ENCODE peak calls at places on chromosomes 4 and X, in nine cellular contexts. One of them, this sample, is unnamed.

GRCh38 chr4:96183630-96184029 is 343.7 kb downstream of the PDHA2 start:
- DNase-seq in Panc1: no peak
- DNase-seq in H1: no peak
- DNase-seq in BE2C: no peak
- DNase-seq in WERI-Rb-1: no peak
- DNase-seq in heart right ventricle: no peak
- DNase-seq in left ventricle myocardium inferior: no peak
- DNase-seq in heart left ventricle: no peak
- DNase-seq in cardiac muscle cell: no peak
- DNase-seq in this sample: no peak

GRCh38 chr4:58551676-58552075 is 1441.5 kb upstream of the IGFBP7 start:
- DNase-seq in Panc1: no peak
- DNase-seq in H1: no peak
- DNase-seq in BE2C: no peak
- DNase-seq in WERI-Rb-1: no peak
- DNase-seq in heart right ventricle: no peak
- DNase-seq in left ventricle myocardium inferior: no peak
- DNase-seq in heart left ventricle: no peak
- DNase-seq in cardiac muscle cell: no peak
- DNase-seq in this sample: no peak

GRCh38 chrX:17591741-17592110 is 145.6 kb upstream of the SCML1 start:
- DNase-seq in Panc1: no peak
- DNase-seq in H1: no peak
- DNase-seq in BE2C: no peak
- DNase-seq in WERI-Rb-1: no peak
- DNase-seq in heart right ventricle: no peak
- DNase-seq in left ventricle myocardium inferior: no peak
- DNase-seq in heart left ventricle: no peak
- DNase-seq in cardiac muscle cell: no peak
- DNase-seq in this sample: peak; percentile 31

GRCh38 chr4:46781434-46782092 is 127.5 kb downstream of the COX7B2 start:
- DNase-seq in Panc1: no peak
- DNase-seq in H1: no peak
- DNase-seq in BE2C: no peak
- DNase-seq in WERI-Rb-1: no peak
- DNase-seq in heart right ventricle: no peak
- DNase-seq in left ventricle myocardium inferior: no peak
- DNase-seq in heart left ventricle: no peak
- DNase-seq in cardiac muscle cell: no peak
- DNase-seq in this sample: no peak

GRCh38 chrX:72245461-72246089 is 6.7 kb upstream of the ERCC6L start:
- DNase-seq in Panc1: no peak
- DNase-seq in H1: peak; percentile 80
- DNase-seq in BE2C: peak; percentile 66
- DNase-seq in WERI-Rb-1: peak; percentile 80
- DNase-seq in heart right ventricle: peak; percentile 4
- DNase-seq in left ventricle myocardium inferior: peak; percentile 24
- DNase-seq in heart left ventricle: peak; percentile 62
- DNase-seq in cardiac muscle cell: peak; percentile 38
- DNase-seq in this sample: no peak

GRCh38 chr4:15718959-15719358 is 16.1 kb downstream of the BST1 start:
- DNase-seq in Panc1: no peak
- DNase-seq in H1: no peak
- DNase-seq in BE2C: no peak
- DNase-seq in WERI-Rb-1: no peak
- DNase-seq in heart right ventricle: no peak
- DNase-seq in left ventricle myocardium inferior: no peak
- DNase-seq in heart left ventricle: no peak
- DNase-seq in cardiac muscle cell: no peak
- DNase-seq in this sample: no peak

GRCh38 chr4:4284827-4285618 is 4.9 kb downstream of the LYAR start:
- DNase-seq in Panc1: no peak
- DNase-seq in H1: no peak
- DNase-seq in BE2C: no peak
- DNase-seq in WERI-Rb-1: no peak
- DNase-seq in heart right ventricle: peak; percentile 23
- DNase-seq in left ventricle myocardium inferior: no peak
- DNase-seq in heart left ventricle: no peak
- DNase-seq in cardiac muscle cell: peak; percentile 9
- DNase-seq in this sample: no peak

GRCh38 chr4:13171292-13172057 is 312.7 kb downstream of the RAB28 start:
- DNase-seq in Panc1: no peak
- DNase-seq in H1: no peak
- DNase-seq in BE2C: no peak
- DNase-seq in WERI-Rb-1: no peak
- DNase-seq in heart right ventricle: no peak
- DNase-seq in left ventricle myocardium inferior: no peak
- DNase-seq in heart left ventricle: no peak
- DNase-seq in cardiac muscle cell: no peak
- DNase-seq in this sample: no peak

GRCh38 chrX:118459494-118459893 is 36.1 kb upstream of the DOCK11 start:
- DNase-seq in Panc1: peak; percentile 12
- DNase-seq in H1: no peak
- DNase-seq in BE2C: peak; percentile 12
- DNase-seq in WERI-Rb-1: no peak
- DNase-seq in heart right ventricle: no peak
- DNase-seq in left ventricle myocardium inferior: no peak
- DNase-seq in heart left ventricle: no peak
- DNase-seq in cardiac muscle cell: peak; percentile 16
- DNase-seq in this sample: no peak

GRCh38 chr4:152981842-152982241 is 45.7 kb downstream of the FHDC1 start:
- DNase-seq in Panc1: no peak
- DNase-seq in H1: no peak
- DNase-seq in BE2C: no peak
- DNase-seq in WERI-Rb-1: no peak
- DNase-seq in heart right ventricle: no peak
- DNase-seq in left ventricle myocardium inferior: no peak
- DNase-seq in heart left ventricle: no peak
- DNase-seq in cardiac muscle cell: no peak
- DNase-seq in this sample: no peak

GRCh38 chr4:109691411-109691920 is 11.8 kb downstream of the CASP6 start:
- DNase-seq in Panc1: no peak
- DNase-seq in H1: no peak
- DNase-seq in BE2C: no peak
- DNase-seq in WERI-Rb-1: no peak
- DNase-seq in heart right ventricle: no peak
- DNase-seq in left ventricle myocardium inferior: no peak
- DNase-seq in heart left ventricle: no peak
- DNase-seq in cardiac muscle cell: no peak
- DNase-seq in this sample: no peak

GRCh38 chr4:152328595-152328994 is 207.3 kb downstream of the FBXW7 start:
- DNase-seq in Panc1: no peak
- DNase-seq in H1: no peak
- DNase-seq in BE2C: no peak
- DNase-seq in WERI-Rb-1: no peak
- DNase-seq in heart right ventricle: no peak
- DNase-seq in left ventricle myocardium inferior: no peak
- DNase-seq in heart left ventricle: no peak
- DNase-seq in cardiac muscle cell: no peak
- DNase-seq in this sample: no peak

GRCh38 chr4:183249854-183250253 is 70.2 kb downstream of the CLDN22 start:
- DNase-seq in Panc1: no peak
- DNase-seq in H1: no peak
- DNase-seq in BE2C: peak; percentile 47
- DNase-seq in WERI-Rb-1: peak; percentile 57
- DNase-seq in heart right ventricle: no peak
- DNase-seq in left ventricle myocardium inferior: no peak
- DNase-seq in heart left ventricle: no peak
- DNase-seq in cardiac muscle cell: peak; percentile 60
- DNase-seq in this sample: no peak

GRCh38 chr4:181860157-181860556 is 383.0 kb upstream of the TENM3 start:
- DNase-seq in Panc1: no peak
- DNase-seq in H1: no peak
- DNase-seq in BE2C: no peak
- DNase-seq in WERI-Rb-1: no peak
- DNase-seq in heart right ventricle: peak; percentile 5
- DNase-seq in left ventricle myocardium inferior: no peak
- DNase-seq in heart left ventricle: no peak
- DNase-seq in cardiac muscle cell: peak; percentile 55
- DNase-seq in this sample: no peak

GRCh38 chrX:50066318-50066937 is 134.4 kb downstream of the AKAP4 start:
- DNase-seq in Panc1: no peak
- DNase-seq in H1: no peak
- DNase-seq in BE2C: no peak
- DNase-seq in WERI-Rb-1: no peak
- DNase-seq in heart right ventricle: no peak
- DNase-seq in left ventricle myocardium inferior: no peak
- DNase-seq in heart left ventricle: no peak
- DNase-seq in cardiac muscle cell: no peak
- DNase-seq in this sample: no peak

GRCh38 chr4:11469900-11470708 is 41.4 kb upstream of the HS3ST1 start:
- DNase-seq in Panc1: no peak
- DNase-seq in H1: no peak
- DNase-seq in BE2C: no peak
- DNase-seq in WERI-Rb-1: no peak
- DNase-seq in heart right ventricle: no peak
- DNase-seq in left ventricle myocardium inferior: no peak
- DNase-seq in heart left ventricle: no peak
- DNase-seq in cardiac muscle cell: no peak
- DNase-seq in this sample: no peak

GRCh38 chr4:11470709-11471441 is 42.2 kb upstream of the HS3ST1 start:
- DNase-seq in Panc1: no peak
- DNase-seq in H1: no peak
- DNase-seq in BE2C: no peak
- DNase-seq in WERI-Rb-1: no peak
- DNase-seq in heart right ventricle: no peak
- DNase-seq in left ventricle myocardium inferior: no peak
- DNase-seq in heart left ventricle: no peak
- DNase-seq in cardiac muscle cell: no peak
- DNase-seq in this sample: no peak

GRCh38 chr4:11468901-11469300 is 40.2 kb upstream of the HS3ST1 start:
- DNase-seq in Panc1: no peak
- DNase-seq in H1: no peak
- DNase-seq in BE2C: no peak
- DNase-seq in WERI-Rb-1: no peak
- DNase-seq in heart right ventricle: no peak
- DNase-seq in left ventricle myocardium inferior: no peak
- DNase-seq in heart left ventricle: no peak
- DNase-seq in cardiac muscle cell: no peak
- DNase-seq in this sample: no peak

GRCh38 chr4:11472535-11472934 is 43.8 kb upstream of the HS3ST1 start:
- DNase-seq in Panc1: no peak
- DNase-seq in H1: no peak
- DNase-seq in BE2C: no peak
- DNase-seq in WERI-Rb-1: no peak
- DNase-seq in heart right ventricle: no peak
- DNase-seq in left ventricle myocardium inferior: no peak
- DNase-seq in heart left ventricle: no peak
- DNase-seq in cardiac muscle cell: no peak
- DNase-seq in this sample: no peak

DNA sequence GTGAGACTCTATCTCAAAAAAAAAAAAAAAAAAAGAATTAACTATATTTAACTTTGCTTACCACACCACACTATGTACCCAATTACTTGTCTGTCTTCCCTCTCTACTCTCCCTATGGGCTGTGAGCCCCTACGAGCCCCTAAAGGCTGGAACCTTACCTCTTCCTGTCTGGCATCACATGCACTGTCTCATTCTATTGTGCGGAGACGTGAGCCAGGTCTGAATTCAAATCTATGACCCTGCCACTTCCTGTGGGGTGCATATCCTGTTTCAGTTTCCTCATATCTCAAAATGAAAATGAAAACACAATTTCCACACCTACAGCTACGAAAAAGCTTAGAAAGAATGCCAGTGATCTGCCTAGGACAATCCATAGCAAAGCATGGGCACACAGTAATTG is 42.9 kb upstream of the HS3ST1 start:
- DNase-seq in Panc1: no peak
- DNase-seq in H1: no peak
- DNase-seq in BE2C: no peak
- DNase-seq in WERI-Rb-1: no peak
- DNase-seq in heart right ventricle: peak; percentile 21
- DNase-seq in left ventricle myocardium inferior: no peak
- DNase-seq in heart left ventricle: no peak
- DNase-seq in cardiac muscle cell: no peak
- DNase-seq in this sample: no peak
- H3K4me3 ChIP-seq in Panc1: no peak overlapping the region
- H3K4me3 ChIP-seq in H1: no peak overlapping the region
- H3K4me3 ChIP-seq in BE2C: no peak overlapping the region
- H3K4me3 ChIP-seq in WERI-Rb-1: no peak overlapping the region
- H3K4me3 ChIP-seq in heart right ventricle: peak overlapping the region; percentile 36
- H3K4me3 ChIP-seq in left ventricle myocardium inferior: peak overlapping the region; percentile 41
- H3K4me3 ChIP-seq in heart left ventricle: no peak overlapping the region
- H3K4me3 ChIP-seq in cardiac muscle cell: no peak overlapping the region
- H3K4me3 ChIP-seq in this sample: no peak overlapping the region

GRCh38 chr4:43132010-43132582 is 239.6 kb downstream of the GRXCR1 start:
- DNase-seq in Panc1: no peak
- DNase-seq in H1: peak; percentile 80
- DNase-seq in BE2C: peak; percentile 73
- DNase-seq in WERI-Rb-1: peak; percentile 80
- DNase-seq in heart right ventricle: peak; percentile 16
- DNase-seq in left ventricle myocardium inferior: peak; percentile 14
- DNase-seq in heart left ventricle: peak; percentile 33
- DNase-seq in cardiac muscle cell: peak; percentile 84
- DNase-seq in this sample: peak; percentile 9
- TF ChIP-seq CTCF in Panc1: peak; percentile 74
- TF ChIP-seq CTCF in H1: no peak
- TF ChIP-seq CTCF in BE2C: peak; percentile 94
- TF ChIP-seq CTCF in WERI-Rb-1: peak; percentile 67
- TF ChIP-seq CTCF in heart right ventricle: peak; percentile 76
- TF ChIP-seq CTCF in left ventricle myocardium inferior: peak; percentile 63
- TF ChIP-seq CTCF in heart left ventricle: peak; percentile 73
- TF ChIP-seq CTCF in cardiac muscle cell: peak; percentile 83
- TF ChIP-seq CTCF in this sample: peak; percentile 93

DNA sequence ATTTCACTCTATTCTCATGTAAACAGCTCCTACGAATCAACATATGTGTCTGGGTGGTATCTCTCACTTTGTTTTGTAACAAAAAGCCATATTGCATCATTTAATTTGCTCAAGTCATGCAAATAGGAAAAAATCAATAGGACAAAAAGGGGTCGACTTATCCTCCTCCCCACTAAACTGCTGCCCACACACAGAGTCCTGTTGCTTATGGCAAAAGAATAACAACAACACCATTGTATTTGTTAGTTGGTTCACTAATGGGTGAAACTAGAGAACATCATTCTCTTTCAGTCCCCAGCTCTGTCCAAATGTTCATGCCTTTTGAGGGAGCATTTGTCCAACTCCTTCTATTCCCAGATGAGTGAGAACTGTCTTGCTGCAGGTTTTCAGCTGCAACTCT is 2.1 kb downstream of the HHIP start:
- DNase-seq in Panc1: no peak
- DNase-seq in H1: no peak
- DNase-seq in BE2C: no peak
- DNase-seq in WERI-Rb-1: no peak
- DNase-seq in heart right ventricle: no peak
- DNase-seq in left ventricle myocardium inferior: no peak
- DNase-seq in heart left ventricle: no peak
- DNase-seq in cardiac muscle cell: no peak
- DNase-seq in this sample: no peak
- H3K4me3 ChIP-seq in Panc1: no peak overlapping the region
- H3K4me3 ChIP-seq in H1: no peak overlapping the region
- H3K4me3 ChIP-seq in BE2C: no peak overlapping the region
- H3K4me3 ChIP-seq in WERI-Rb-1: no peak overlapping the region
- H3K4me3 ChIP-seq in heart right ventricle: no peak overlapping the region
- H3K4me3 ChIP-seq in left ventricle myocardium inferior: no peak overlapping the region
- H3K4me3 ChIP-seq in heart left ventricle: no peak overlapping the region
- H3K4me3 ChIP-seq in cardiac muscle cell: no peak overlapping the region
- H3K4me3 ChIP-seq in this sample: no peak overlapping the region

DNA sequence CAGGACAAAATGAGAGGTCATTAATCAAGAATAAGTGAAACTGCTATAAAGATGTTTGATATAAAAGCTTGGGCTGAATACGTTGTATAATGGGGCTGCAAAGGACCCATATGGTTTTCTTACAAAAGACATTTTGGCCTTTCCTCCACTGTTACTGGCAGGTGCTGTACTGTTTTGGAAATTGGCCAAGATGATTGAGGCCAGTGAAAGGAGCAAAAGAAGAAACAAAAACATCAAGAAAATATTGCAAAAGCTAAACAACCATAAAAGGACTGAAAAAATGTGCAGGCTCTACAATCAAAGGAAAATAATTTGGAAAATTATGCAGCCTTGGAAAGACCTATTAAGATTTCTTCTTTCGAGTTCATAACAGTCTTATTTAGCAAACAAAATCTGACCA is 222.2 kb upstream of the PPP1R2C start:
- DNase-seq in Panc1: no peak
- DNase-seq in H1: no peak
- DNase-seq in BE2C: no peak
- DNase-seq in WERI-Rb-1: no peak
- DNase-seq in heart right ventricle: no peak
- DNase-seq in left ventricle myocardium inferior: no peak
- DNase-seq in heart left ventricle: no peak
- DNase-seq in cardiac muscle cell: no peak
- DNase-seq in this sample: no peak
- TF ChIP-seq CTCF in Panc1: no peak
- TF ChIP-seq CTCF in H1: no peak
- TF ChIP-seq CTCF in BE2C: no peak
- TF ChIP-seq CTCF in WERI-Rb-1: no peak
- TF ChIP-seq CTCF in heart right ventricle: no peak
- TF ChIP-seq CTCF in left ventricle myocardium inferior: no peak
- TF ChIP-seq CTCF in heart left ventricle: no peak
- TF ChIP-seq CTCF in cardiac muscle cell: no peak
- TF ChIP-seq CTCF in this sample: no peak

This sample was measured in epithelial cell of proximal tubule.